ENCODE peak calls at places on chromosomes 6 and 20, in seven cellular contexts. C is aorta; A is pancreas; D is ovary; J is CD8-positive, alpha-beta memory T cell; R is heart right ventricle; V is CD8-positive, alpha-beta T cell. M is an unnamed sample.
A peak's percentile ranks its signal among the peaks of the same experiment; 100 is the strongest.

GRCh38 chr6:165895421-165896165 is 232.6 kb upstream of the PDE10A start:
- DNase-seq in C (no peak), A (no peak), D (no peak), J (no peak), R (no peak), V (no peak), M (no peak)

GRCh38 chr20:21505161-21505809 is 8.6 kb downstream of the NKX2-2 start:
- DNase-seq in C (peak; percentile 68), A (no peak), D (no peak), J (peak; percentile 55), R (peak; percentile 66), V (peak; percentile 86), M (no peak)

GRCh38 chr6:111030008-111031006 is 48.5 kb downstream of the RPF2 start:
- DNase-seq in C (no peak), A (no peak), D (peak; percentile 36), J (no peak), R (peak; percentile 49), V (no peak), M (no peak)

GRCh38 chr20:31836853-31837608 is 8.4 kb downstream of the FOXS1 start:
- DNase-seq in C (no peak), A (no peak), D (no peak), J (no peak), R (no peak), V (no peak), M (no peak)

GRCh38 chr6:166989427-166990034 is 9.7 kb upstream of the CEP43 start:
- DNase-seq in C (no peak), A (no peak), D (no peak), J (peak; percentile 54), R (no peak), V (peak; percentile 55), M (no peak)

GRCh38 chr6:6730831-6731230 is 142.3 kb downstream of the LY86 start:
- DNase-seq in C (peak; percentile 83), A (no peak), D (no peak), J (no peak), R (no peak), V (no peak), M (no peak)

GRCh38 chr20:35842361-35842760 is 70.5 kb downstream of the PHF20 start:
- DNase-seq in C (no peak), A (no peak), D (no peak), J (no peak), R (no peak), V (no peak), M (no peak)

GRCh38 chr20:60340232-60340631 is 382.0 kb downstream of the CDH26 start:
- DNase-seq in C (no peak), A (no peak), D (no peak), J (no peak), R (no peak), V (no peak), M (no peak)

GRCh38 chr6:22906091-22906549 is 336.8 kb downstream of the HDGFL1 start:
- DNase-seq in C (no peak), A (no peak), D (no peak), J (no peak), R (no peak), V (no peak), M (no peak)

GRCh38 chr6:114100421-114100820 is 129.5 kb upstream of the HDAC2 start:
- DNase-seq in C (no peak), A (no peak), D (no peak), J (no peak), R (no peak), V (no peak), M (no peak)

GRCh38 chr6:2733324-2733723 is 17.4 kb downstream of the MYLK4 start:
- DNase-seq in C (peak; percentile 92), A (peak; percentile 66), D (no peak), J (peak; percentile 2), R (peak; percentile 42), V (peak; percentile 9), M (no peak)

DNA sequence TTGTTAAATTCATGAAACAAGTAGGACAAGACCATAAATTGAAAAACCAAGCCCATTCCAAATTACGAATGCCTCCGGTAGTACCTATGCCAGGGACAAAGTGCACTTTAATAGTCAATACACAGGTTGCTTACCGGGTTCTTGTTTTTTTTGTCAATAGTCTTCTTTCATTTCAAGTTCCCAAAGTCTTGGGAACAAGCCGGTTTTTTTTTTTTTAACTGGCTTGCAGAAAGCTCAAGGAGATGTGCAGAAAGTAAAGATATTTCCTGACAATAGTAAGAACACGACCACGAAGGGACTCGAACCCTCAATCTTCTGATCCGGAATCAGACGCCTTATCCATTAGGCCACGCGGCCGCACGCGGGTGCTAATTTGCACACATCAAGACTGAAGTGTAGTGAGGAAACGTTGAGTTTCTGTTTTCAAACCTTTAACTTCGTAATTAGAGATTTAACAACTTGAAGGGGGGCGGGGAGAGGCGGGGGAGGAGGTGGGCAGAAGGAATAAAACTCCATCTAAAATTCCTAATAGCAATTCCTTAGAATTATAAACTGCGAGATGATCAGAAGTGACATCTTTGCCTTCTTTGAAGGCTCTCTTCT is 181.0 kb downstream of the TRIM27 start:
- DNase-seq in C (no peak), A (no peak), D (no peak), J (no peak), R (no peak), V (no peak), M (no peak)
- H3K27ac ChIP-seq in C (no peak overlapping the region), A (no peak overlapping the region), D (no peak overlapping the region), J (no peak overlapping the region), R (no peak overlapping the region), V (no peak overlapping the region), M (no peak overlapping the region)

GRCh38 chr6:163099621-163100171 is 314.8 kb upstream of the QKI start:
- DNase-seq in C (no peak), A (no peak), D (no peak), J (no peak), R (no peak), V (no peak), M (no peak)

GRCh38 chr6:163094881-163095280 is 319.6 kb upstream of the QKI start:
- DNase-seq in C (no peak), A (no peak), D (no peak), J (no peak), R (no peak), V (no peak), M (no peak)

GRCh38 chr6:163098827-163099469 is 315.6 kb upstream of the QKI start:
- DNase-seq in C (no peak), A (no peak), D (no peak), J (no peak), R (no peak), V (no peak), M (no peak)

GRCh38 chr6:163095401-163095800 is 319.1 kb upstream of the QKI start:
- DNase-seq in C (no peak), A (no peak), D (no peak), J (no peak), R (no peak), V (no peak), M (no peak)

GRCh38 chr6:163100259-163100658 is 314.3 kb upstream of the QKI start:
- DNase-seq in C (no peak), A (no peak), D (no peak), J (no peak), R (no peak), V (no peak), M (no peak)
- H3K27ac ChIP-seq in C (no peak overlapping the region), A (no peak overlapping the region), D (no peak overlapping the region), J (no peak overlapping the region), R (no peak overlapping the region), V (no peak overlapping the region), M (no peak overlapping the region)

GRCh38 chr6:34535199-34535598 is 20.9 kb downstream of the SPDEF start:
- DNase-seq in C (no peak), A (no peak), D (no peak), J (no peak), R (no peak), V (no peak), M (no peak)

GRCh38 chr6:34534656-34535055 is 21.5 kb downstream of the SPDEF start:
- DNase-seq in C (no peak), A (no peak), D (no peak), J (no peak), R (no peak), V (no peak), M (no peak)

GRCh38 chr6:34534146-34534545 is 22.0 kb downstream of the SPDEF start:
- DNase-seq in C (no peak), A (no peak), D (no peak), J (no peak), R (no peak), V (no peak), M (no peak)

GRCh38 chr6:34536251-34536958 is 19.7 kb downstream of the SPDEF start:
- DNase-seq in C (no peak), A (no peak), D (no peak), J (no peak), R (no peak), V (no peak), M (no peak)

DNA sequence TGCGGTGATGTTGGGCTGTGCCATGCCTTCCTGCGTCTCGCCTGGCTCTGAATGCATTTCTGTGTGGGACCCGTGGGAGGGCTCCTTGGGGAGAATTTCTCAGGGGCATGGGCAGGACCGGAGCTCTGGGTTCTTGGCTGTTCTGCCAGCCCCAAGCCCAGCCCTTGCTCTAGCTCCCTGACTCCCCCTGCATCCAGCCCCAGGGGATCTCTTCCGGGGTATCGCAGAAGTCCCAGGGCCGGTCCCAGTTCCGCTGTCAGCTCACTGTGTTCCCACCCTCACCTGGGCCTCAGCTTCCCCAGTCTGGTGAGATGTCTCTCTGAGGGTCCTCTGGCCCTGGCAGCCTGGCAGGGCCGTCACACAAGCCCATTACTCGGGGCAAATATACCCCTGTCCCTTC is 20.5 kb downstream of the SPDEF start:
- DNase-seq in C (no peak), A (no peak), D (no peak), J (no peak), R (no peak), V (no peak), M (no peak)
- H3K27ac ChIP-seq in C (no peak overlapping the region), A (no peak overlapping the region), D (no peak overlapping the region), J (no peak overlapping the region), R (no peak overlapping the region), V (no peak overlapping the region), M (no peak overlapping the region)

GRCh38 chr6:138560130-138560850 is 61.0 kb upstream of the NHSL1 start:
- DNase-seq in C (no peak), A (no peak), D (no peak), J (no peak), R (no peak), V (no peak), M (no peak)
- H3K27ac ChIP-seq in C (no peak overlapping the region), A (no peak overlapping the region), D (no peak overlapping the region), J (no peak overlapping the region), R (no peak overlapping the region), V (no peak overlapping the region), M (no peak overlapping the region)

GRCh38 chr6:84657486-84657885 is 106.9 kb downstream of the TBX18 start:
- DNase-seq in C (no peak), A (no peak), D (no peak), J (no peak), R (no peak), V (no peak), M (no peak)
- H3K27ac ChIP-seq in C (no peak overlapping the region), A (no peak overlapping the region), D (no peak overlapping the region), J (no peak overlapping the region), R (no peak overlapping the region), V (no peak overlapping the region), M (no peak overlapping the region)

DNA sequence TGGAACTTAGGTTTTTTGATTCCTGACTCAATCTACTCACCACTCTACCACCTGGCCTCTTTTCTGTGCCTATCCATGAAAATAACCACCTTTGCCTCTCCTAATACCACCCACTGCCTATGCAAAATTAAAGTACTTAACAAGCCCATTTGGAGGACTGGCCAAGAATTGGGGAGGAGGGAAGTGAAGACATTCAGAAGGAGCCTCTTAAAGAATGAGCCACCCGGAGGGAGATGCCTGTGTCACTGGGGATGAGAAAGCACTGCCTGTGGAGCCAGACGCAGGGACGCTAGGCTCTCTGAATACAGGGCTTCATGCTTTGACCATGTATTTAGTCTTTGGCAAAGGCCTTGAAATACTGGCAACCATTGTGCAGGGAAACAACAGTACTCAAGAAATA is 40.0 kb upstream of the MRPS10 start:
- DNase-seq in C (no peak), A (no peak), D (no peak), J (no peak), R (no peak), V (no peak), M (no peak)
- H3K27ac ChIP-seq in C (no peak overlapping the region), A (no peak overlapping the region), D (no peak overlapping the region), J (no peak overlapping the region), R (no peak overlapping the region), V (no peak overlapping the region), M (no peak overlapping the region)